ENCODE peak calls at places on chromosome 2, in eight cellular contexts. J, Z, I, B, P, H, L and A are unnamed samples.

GRCh38 chr2:30666307-30666874 is 140.9 kb downstream of the CAPN13 start:
- DNase-seq in J (peak; percentile 93), Z (no peak), I (no peak), B (peak; percentile 27), P (no peak), H (no peak), L (no peak), A (no peak)

GRCh38 chr2:107137711-107138110 is 251.7 kb upstream of the ST6GAL2 start:
- DNase-seq in J (no peak), Z (no peak), I (no peak), B (no peak), P (no peak), H (no peak), L (no peak), A (no peak)

GRCh38 chr2:183126635-183127034 is 2.4 kb downstream of the NUP35 start:
- DNase-seq in J (no peak), Z (no peak), I (no peak), B (no peak), P (no peak), H (no peak), L (no peak), A (no peak)

GRCh38 chr2:113977660-113978523 is 88.0 kb downstream of the ACTR3 start:
- DNase-seq in J (no peak), Z (no peak), I (no peak), B (peak; percentile 9), P (no peak), H (peak; percentile 63), L (peak; percentile 8), A (peak; percentile 41)

GRCh38 chr2:240013343-240013742 is 11.8 kb downstream of the NDUFA10 start:
- DNase-seq in J (no peak), Z (no peak), I (no peak), B (no peak), P (no peak), H (no peak), L (no peak), A (no peak)

GRCh38 chr2:34545486-34546136 is 946.5 kb upstream of the FAM98A start:
- DNase-seq in J (no peak), Z (no peak), I (no peak), B (no peak), P (no peak), H (no peak), L (no peak), A (no peak)

GRCh38 chr2:48287971-48288370 is 242.0 kb upstream of the STON1 start:
- DNase-seq in J (no peak), Z (no peak), I (no peak), B (no peak), P (no peak), H (no peak), L (no peak), A (no peak)

GRCh38 chr2:215659650-215660049 is 223.8 kb upstream of the FN1 start:
- DNase-seq in J (no peak), Z (no peak), I (no peak), B (no peak), P (no peak), H (no peak), L (no peak), A (no peak)

GRCh38 chr2:44943031-44943692 is 1.7 kb downstream of the SIX3 start:
- DNase-seq in J (no peak), Z (no peak), I (no peak), B (no peak), P (no peak), H (no peak), L (no peak), A (no peak)

GRCh38 chr2:105294844-105295481 is 34.6 kb downstream of the TGFBRAP1 start:
- DNase-seq in J (peak; percentile 48), Z (peak; percentile 60), I (peak; percentile 72), B (no peak), P (no peak), H (peak; percentile 82), L (peak; percentile 67), A (peak; percentile 90)

GRCh38 chr2:159066541-159067156 is 98.2 kb downstream of the TANC1 start:
- DNase-seq in J (no peak), Z (no peak), I (no peak), B (no peak), P (no peak), H (no peak), L (no peak), A (no peak)

GRCh38 chr2:158996378-158996993 is 28.0 kb downstream of the TANC1 start:
- DNase-seq in J (no peak), Z (no peak), I (no peak), B (no peak), P (no peak), H (no peak), L (no peak), A (no peak)

GRCh38 chr2:104866883-104867350 is 13.0 kb downstream of the POU3F3 start:
- DNase-seq in J (no peak), Z (no peak), I (no peak), B (no peak), P (no peak), H (no peak), L (no peak), A (peak; percentile 45)

GRCh38 chr2:128832946-128833560 is 514.4 kb upstream of the HS6ST1 start:
- DNase-seq in J (no peak), Z (peak; percentile 94), I (no peak), B (no peak), P (no peak), H (no peak), L (no peak), A (no peak)

GRCh38 chr2:10847008-10847407 is 34.4 kb upstream of the PDIA6 start:
- DNase-seq in J (no peak), Z (peak; percentile 12), I (no peak), B (no peak), P (no peak), H (no peak), L (no peak), A (no peak)

GRCh38 chr2:28375742-28376631 is 16.7 kb upstream of the FOSL2 start:
- DNase-seq in J (no peak), Z (no peak), I (no peak), B (no peak), P (no peak), H (no peak), L (no peak), A (no peak)

GRCh38 chr2:196974970-196975369 is 48.5 kb upstream of the PGAP1 start:
- DNase-seq in J (no peak), Z (no peak), I (no peak), B (no peak), P (no peak), H (no peak), L (no peak), A (no peak)

GRCh38 chr2:225270861-225271260 is 128.6 kb upstream of the NYAP2 start:
- DNase-seq in J (peak; percentile 53), Z (peak; percentile 6), I (no peak), B (peak; percentile 26), P (no peak), H (no peak), L (no peak), A (peak; percentile 75)

GRCh38 chr2:210517169-210517693 is 39.2 kb upstream of the CPS1 start:
- DNase-seq in J (no peak), Z (no peak), I (no peak), B (no peak), P (no peak), H (no peak), L (no peak), A (no peak)

GRCh38 chr2:45448217-45448616 is 162.8 kb downstream of the SRBD1 start:
- DNase-seq in J (no peak), Z (no peak), I (no peak), B (no peak), P (no peak), H (no peak), L (no peak), A (no peak)

GRCh38 chr2:238602223-238602945 is 175.7 kb downstream of the ASB1 start:
- DNase-seq in J (no peak), Z (no peak), I (no peak), B (no peak), P (no peak), H (no peak), L (no peak), A (no peak)